ENCODE peak calls at places on chromosomes 7 and 10, in four cellular contexts. One of them, this sample, is unnamed.
A peak's percentile ranks its signal among the peaks of the same experiment; 100 is the strongest.

GRCh38 chr7:130950741-130951140 is 216.7 kb upstream of the KLF14 start:
- DNase-seq in H1: no peak
- DNase-seq in HCT116: no peak
- DNase-seq in GM12878: no peak
- DNase-seq in this sample: no peak

GRCh38 chr7:129825554-129826267 is 127.0 kb downstream of the UBE2H start:
- DNase-seq in H1: no peak
- DNase-seq in HCT116: peak; percentile 62
- DNase-seq in GM12878: no peak
- DNase-seq in this sample: peak; percentile 92

GRCh38 chr10:79488303-79488702 is 24.0 kb upstream of the EIF5AL1 start:
- DNase-seq in H1: no peak
- DNase-seq in HCT116: peak; percentile 48
- DNase-seq in GM12878: no peak
- DNase-seq in this sample: no peak

GRCh38 chr7:3157541-3158287 is 114.0 kb upstream of the CARD11 start:
- DNase-seq in H1: no peak
- DNase-seq in HCT116: no peak
- DNase-seq in GM12878: no peak
- DNase-seq in this sample: no peak

GRCh38 chr10:113524120-113524519 is 28.7 kb upstream of the HABP2 start:
- DNase-seq in H1: no peak
- DNase-seq in HCT116: no peak
- DNase-seq in GM12878: no peak
- DNase-seq in this sample: peak; percentile 15

GRCh38 chr7:84454174-84454959 is 259.8 kb upstream of the SEMA3A start:
- DNase-seq in H1: no peak
- DNase-seq in HCT116: no peak
- DNase-seq in GM12878: no peak
- DNase-seq in this sample: no peak

GRCh38 chr7:4951903-4952636 is 6.9 kb downstream of the MMD2 start:
- DNase-seq in H1: no peak
- DNase-seq in HCT116: no peak
- DNase-seq in GM12878: peak; percentile 13
- DNase-seq in this sample: peak; percentile 48

GRCh38 chr10:22491480-22491879 is 146.2 kb downstream of the SPAG6 start:
- DNase-seq in H1: no peak
- DNase-seq in HCT116: no peak
- DNase-seq in GM12878: no peak
- DNase-seq in this sample: no peak

GRCh38 chr7:2399848-2400587 is 3.4 kb upstream of the CHST12 start:
- DNase-seq in H1: no peak
- DNase-seq in HCT116: no peak
- DNase-seq in GM12878: no peak
- DNase-seq in this sample: peak; percentile 46

GRCh38 chr10:36066850-36067249 is 424.8 kb upstream of the FZD8 start:
- DNase-seq in H1: no peak
- DNase-seq in HCT116: no peak
- DNase-seq in GM12878: no peak
- DNase-seq in this sample: no peak

GRCh38 chr10:72170263-72170662 is 45.5 kb upstream of the ANAPC16 start:
- DNase-seq in H1: no peak
- DNase-seq in HCT116: peak; percentile 77
- DNase-seq in GM12878: no peak
- DNase-seq in this sample: no peak

GRCh38 chr10:112953075-112953501 is 3.0 kb downstream of the TCF7L2 start:
- DNase-seq in H1: no peak
- DNase-seq in HCT116: no peak
- DNase-seq in GM12878: no peak
- DNase-seq in this sample: no peak

GRCh38 chr7:159148430-159149395 is 4.0 kb upstream of the VIPR2 start:
- DNase-seq in H1: no peak
- DNase-seq in HCT116: no peak
- DNase-seq in GM12878: no peak
- DNase-seq in this sample: no peak

GRCh38 chr7:140061607-140061930 is 1.2 kb downstream of the PARP12 start:
- DNase-seq in H1: no peak
- DNase-seq in HCT116: no peak
- DNase-seq in GM12878: no peak
- DNase-seq in this sample: no peak

DNA sequence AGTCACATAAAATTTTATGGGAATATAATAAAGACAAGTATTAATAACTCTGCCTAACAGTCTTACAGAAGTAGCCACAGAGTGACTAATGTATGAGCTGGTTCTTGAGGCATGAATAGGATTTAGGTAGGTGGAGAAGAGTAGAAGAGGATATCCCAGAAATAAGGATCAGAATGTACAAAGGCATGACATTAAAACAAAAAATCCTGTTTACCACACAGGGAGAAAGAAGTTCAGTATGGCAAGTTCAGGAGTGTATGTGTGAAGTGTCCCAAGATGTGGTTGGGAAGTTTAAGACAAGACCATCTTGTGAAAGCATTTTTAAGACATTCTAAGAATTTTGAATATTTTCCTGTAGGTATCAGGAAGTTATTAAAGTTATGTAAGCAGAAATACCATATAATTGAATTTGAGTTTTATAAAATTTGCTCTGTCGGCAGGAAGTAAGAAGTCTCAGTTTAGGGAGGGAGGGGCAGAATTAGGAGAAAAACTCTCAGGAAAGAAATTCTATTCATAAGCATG is 64.7 kb upstream of the CAV2 start:
- DNase-seq in H1: no peak
- DNase-seq in HCT116: peak; percentile 53
- DNase-seq in GM12878: no peak
- DNase-seq in this sample: no peak
- TF ChIP-seq EGR1 in H1: no peak
- TF ChIP-seq EGR1 in HCT116: peak; percentile 61
- TF ChIP-seq EGR1 in GM12878: no peak
- TF ChIP-seq EGR1 in this sample: no peak

GRCh38 chr10:127468632-127469031 is 80.5 kb upstream of the NPS start:
- DNase-seq in H1: no peak
- DNase-seq in HCT116: no peak
- DNase-seq in GM12878: no peak
- DNase-seq in this sample: no peak
- TF ChIP-seq EGR1 in H1: no peak
- TF ChIP-seq EGR1 in HCT116: no peak
- TF ChIP-seq EGR1 in GM12878: no peak
- TF ChIP-seq EGR1 in this sample: no peak

DNA sequence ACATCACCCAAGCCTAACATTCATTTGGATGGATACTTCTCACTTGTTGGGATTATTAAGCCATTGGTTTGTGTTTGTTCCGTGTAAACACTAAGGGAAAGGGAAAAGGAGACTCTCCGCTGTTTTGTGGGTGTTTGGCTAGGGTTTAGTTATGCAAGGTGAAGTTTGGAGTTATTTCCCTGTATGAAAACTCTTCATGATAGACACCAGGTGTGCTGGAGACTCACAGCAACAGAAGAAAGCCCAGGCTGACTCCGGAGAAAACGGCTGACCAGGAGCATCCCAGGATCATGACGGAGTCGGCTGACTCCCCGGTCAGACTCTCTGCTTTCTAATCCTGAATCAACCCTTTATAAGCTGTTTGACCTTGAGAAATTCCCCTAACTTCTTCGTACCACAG is 94.1 kb upstream of the KLF6 start:
- DNase-seq in H1: no peak
- DNase-seq in HCT116: no peak
- DNase-seq in GM12878: no peak
- DNase-seq in this sample: no peak
- TF ChIP-seq EGR1 in H1: no peak
- TF ChIP-seq EGR1 in HCT116: no peak
- TF ChIP-seq EGR1 in GM12878: no peak
- TF ChIP-seq EGR1 in this sample: no peak

GRCh38 chr10:120630266-120630665 is 173.2 kb downstream of the PLPP4 start:
- DNase-seq in H1: no peak
- DNase-seq in HCT116: no peak
- DNase-seq in GM12878: no peak
- DNase-seq in this sample: no peak

GRCh38 chr10:120634629-120635028 is 177.6 kb downstream of the PLPP4 start:
- DNase-seq in H1: peak; percentile 54
- DNase-seq in HCT116: peak; percentile 12
- DNase-seq in GM12878: no peak
- DNase-seq in this sample: peak; percentile 13

GRCh38 chr10:120632936-120633335 is 175.9 kb downstream of the PLPP4 start:
- DNase-seq in H1: no peak
- DNase-seq in HCT116: no peak
- DNase-seq in GM12878: no peak
- DNase-seq in this sample: no peak

GRCh38 chr10:120632047-120632446 is 175.0 kb downstream of the PLPP4 start:
- DNase-seq in H1: no peak
- DNase-seq in HCT116: no peak
- DNase-seq in GM12878: no peak
- DNase-seq in this sample: no peak
- TF ChIP-seq EGR1 in H1: no peak
- TF ChIP-seq EGR1 in HCT116: no peak
- TF ChIP-seq EGR1 in GM12878: no peak
- TF ChIP-seq EGR1 in this sample: no peak

GRCh38 chr10:44422631-44423030 is 37.7 kb upstream of the CXCL12 start:
- DNase-seq in H1: no peak
- DNase-seq in HCT116: no peak
- DNase-seq in GM12878: no peak
- DNase-seq in this sample: no peak
- TF ChIP-seq EGR1 in H1: no peak
- TF ChIP-seq EGR1 in HCT116: no peak
- TF ChIP-seq EGR1 in GM12878: no peak
- TF ChIP-seq EGR1 in this sample: no peak